ENCODE peak calls at places on chromosome 9, in ten cellular contexts. One of them, this sample, is unnamed.

GRCh38 chr9:16899611-16900010 is 29.1 kb upstream of the BNC2 start:
- DNase-seq in CD4-positive, alpha-beta T cell: no peak
- DNase-seq in HFFc6: peak
- DNase-seq in hepatocyte: no peak
- DNase-seq in progenitor cell of endocrine pancreas: no peak
- DNase-seq in GM13977: no peak
- DNase-seq in lower leg skin: no peak
- DNase-seq in GM12865: no peak
- DNase-seq in BJ: peak
- DNase-seq in psoas muscle: no peak
- DNase-seq in this sample: no peak

GRCh38 chr9:133437753-133438531 is 15.8 kb downstream of the ADAMTS13 start:
- DNase-seq in GM12865: peak
- DNase-seq in hepatocyte: no peak
- DNase-seq in psoas muscle: no peak
- DNase-seq in lower leg skin: no peak
- DNase-seq in progenitor cell of endocrine pancreas: no peak
- DNase-seq in CD4-positive, alpha-beta T cell: no peak
- DNase-seq in HFFc6: no peak
- DNase-seq in GM13977: peak
- DNase-seq in BJ: no peak
- DNase-seq in this sample: no peak

GRCh38 chr9:127707766-127708165 is 978 bp downstream of the CFAP157 start:
- DNase-seq in BJ: no peak
- DNase-seq in lower leg skin: no peak
- DNase-seq in psoas muscle: no peak
- DNase-seq in GM12865: peak
- DNase-seq in hepatocyte: no peak
- DNase-seq in HFFc6: no peak
- DNase-seq in GM13977: peak
- DNase-seq in CD4-positive, alpha-beta T cell: peak
- DNase-seq in progenitor cell of endocrine pancreas: no peak
- DNase-seq in this sample: no peak

GRCh38 chr9:33649463-33649862 is 125.4 kb downstream of the ANKRD18B start:
- DNase-seq in lower leg skin: no peak
- DNase-seq in progenitor cell of endocrine pancreas: no peak
- DNase-seq in BJ: no peak
- DNase-seq in CD4-positive, alpha-beta T cell: no peak
- DNase-seq in GM13977: no peak
- DNase-seq in HFFc6: no peak
- DNase-seq in GM12865: peak
- DNase-seq in psoas muscle: no peak
- DNase-seq in hepatocyte: no peak
- DNase-seq in this sample: no peak

GRCh38 chr9:114898741-114899140 is 31.6 kb downstream of the TNFSF8 start:
- DNase-seq in psoas muscle: no peak
- DNase-seq in BJ: no peak
- DNase-seq in HFFc6: no peak
- DNase-seq in lower leg skin: peak
- DNase-seq in GM13977: no peak
- DNase-seq in GM12865: peak
- DNase-seq in progenitor cell of endocrine pancreas: no peak
- DNase-seq in CD4-positive, alpha-beta T cell: peak
- DNase-seq in hepatocyte: no peak
- DNase-seq in this sample: no peak

GRCh38 chr9:4417578-4418325 is 72.5 kb upstream of the SLC1A1 start:
- DNase-seq in GM13977: no peak
- DNase-seq in hepatocyte: no peak
- DNase-seq in lower leg skin: no peak
- DNase-seq in BJ: peak
- DNase-seq in GM12865: no peak
- DNase-seq in progenitor cell of endocrine pancreas: no peak
- DNase-seq in psoas muscle: no peak
- DNase-seq in HFFc6: peak
- DNase-seq in CD4-positive, alpha-beta T cell: no peak
- DNase-seq in this sample: no peak

GRCh38 chr9:82021198-82021597 is 32.6 kb downstream of the SPATA31D1 start:
- DNase-seq in GM13977: no peak
- DNase-seq in progenitor cell of endocrine pancreas: no peak
- DNase-seq in hepatocyte: peak
- DNase-seq in CD4-positive, alpha-beta T cell: no peak
- DNase-seq in GM12865: no peak
- DNase-seq in lower leg skin: no peak
- DNase-seq in BJ: peak
- DNase-seq in psoas muscle: peak
- DNase-seq in HFFc6: peak
- DNase-seq in this sample: peak

GRCh38 chr9:74589576-74589975 is 92.4 kb downstream of the RORB start:
- DNase-seq in lower leg skin: no peak
- DNase-seq in psoas muscle: no peak
- DNase-seq in CD4-positive, alpha-beta T cell: no peak
- DNase-seq in BJ: no peak
- DNase-seq in hepatocyte: no peak
- DNase-seq in GM12865: peak
- DNase-seq in progenitor cell of endocrine pancreas: no peak
- DNase-seq in HFFc6: no peak
- DNase-seq in GM13977: no peak
- DNase-seq in this sample: no peak

GRCh38 chr9:106956971-106957370 is 94.0 kb downstream of the ZNF462 start:
- DNase-seq in CD4-positive, alpha-beta T cell: no peak
- DNase-seq in GM12865: no peak
- DNase-seq in psoas muscle: no peak
- DNase-seq in GM13977: no peak
- DNase-seq in HFFc6: peak
- DNase-seq in hepatocyte: no peak
- DNase-seq in lower leg skin: no peak
- DNase-seq in progenitor cell of endocrine pancreas: no peak
- DNase-seq in BJ: no peak
- DNase-seq in this sample: no peak

GRCh38 chr9:79155308-79155707 is 416.5 kb upstream of the TLE4 start:
- DNase-seq in GM12865: no peak
- DNase-seq in BJ: no peak
- DNase-seq in CD4-positive, alpha-beta T cell: no peak
- DNase-seq in HFFc6: no peak
- DNase-seq in hepatocyte: no peak
- DNase-seq in GM13977: no peak
- DNase-seq in psoas muscle: no peak
- DNase-seq in lower leg skin: no peak
- DNase-seq in progenitor cell of endocrine pancreas: no peak
- DNase-seq in this sample: no peak

GRCh38 chr9:127838375-127839078 is 15.9 kb downstream of the ENG start:
- DNase-seq in HFFc6: peak
- DNase-seq in CD4-positive, alpha-beta T cell: no peak
- DNase-seq in psoas muscle: peak
- DNase-seq in progenitor cell of endocrine pancreas: no peak
- DNase-seq in GM13977: no peak
- DNase-seq in hepatocyte: peak
- DNase-seq in lower leg skin: peak
- DNase-seq in BJ: peak
- DNase-seq in GM12865: no peak
- DNase-seq in this sample: peak

GRCh38 chr9:6055213-6055612 is 39.8 kb upstream of the RANBP6 start:
- DNase-seq in psoas muscle: no peak
- DNase-seq in progenitor cell of endocrine pancreas: no peak
- DNase-seq in GM13977: peak
- DNase-seq in HFFc6: peak
- DNase-seq in lower leg skin: no peak
- DNase-seq in GM12865: peak
- DNase-seq in CD4-positive, alpha-beta T cell: peak
- DNase-seq in hepatocyte: peak
- DNase-seq in BJ: peak
- DNase-seq in this sample: peak

GRCh38 chr9:126317513-126317912 is 9.1 kb upstream of the MVB12B start:
- DNase-seq in GM12865: no peak
- DNase-seq in GM13977: no peak
- DNase-seq in progenitor cell of endocrine pancreas: no peak
- DNase-seq in lower leg skin: no peak
- DNase-seq in CD4-positive, alpha-beta T cell: peak
- DNase-seq in psoas muscle: peak
- DNase-seq in hepatocyte: no peak
- DNase-seq in BJ: no peak
- DNase-seq in HFFc6: peak
- DNase-seq in this sample: no peak

GRCh38 chr9:100579665-100580064 is 1.8 kb downstream of the CAVIN4 start:
- DNase-seq in hepatocyte: no peak
- DNase-seq in lower leg skin: no peak
- DNase-seq in progenitor cell of endocrine pancreas: no peak
- DNase-seq in GM12865: no peak
- DNase-seq in CD4-positive, alpha-beta T cell: no peak
- DNase-seq in BJ: no peak
- DNase-seq in GM13977: no peak
- DNase-seq in HFFc6: peak
- DNase-seq in psoas muscle: no peak
- DNase-seq in this sample: no peak

GRCh38 chr9:130433168-130433946 is 11.4 kb upstream of the ASS1 start:
- DNase-seq in psoas muscle: peak
- DNase-seq in hepatocyte: peak
- DNase-seq in GM12865: peak
- DNase-seq in HFFc6: peak
- DNase-seq in GM13977: peak
- DNase-seq in BJ: no peak
- DNase-seq in CD4-positive, alpha-beta T cell: no peak
- DNase-seq in lower leg skin: no peak
- DNase-seq in progenitor cell of endocrine pancreas: peak
- DNase-seq in this sample: no peak

GRCh38 chr9:134968011-134968822 is 50.5 kb upstream of the FCN1 start:
- DNase-seq in GM13977: no peak
- DNase-seq in GM12865: no peak
- DNase-seq in progenitor cell of endocrine pancreas: no peak
- DNase-seq in CD4-positive, alpha-beta T cell: no peak
- DNase-seq in psoas muscle: peak
- DNase-seq in lower leg skin: peak
- DNase-seq in hepatocyte: no peak
- DNase-seq in HFFc6: no peak
- DNase-seq in BJ: no peak
- DNase-seq in this sample: no peak

GRCh38 chr9:134955156-134955555 is 37.4 kb upstream of the FCN1 start:
- DNase-seq in lower leg skin: peak
- DNase-seq in BJ: no peak
- DNase-seq in HFFc6: no peak
- DNase-seq in GM13977: no peak
- DNase-seq in hepatocyte: no peak
- DNase-seq in CD4-positive, alpha-beta T cell: no peak
- DNase-seq in psoas muscle: peak
- DNase-seq in GM12865: no peak
- DNase-seq in progenitor cell of endocrine pancreas: no peak
- DNase-seq in this sample: no peak

GRCh38 chr9:1042466-1042865 is 7.7 kb upstream of the DMRT2 start:
- DNase-seq in lower leg skin: no peak
- DNase-seq in GM12865: no peak
- DNase-seq in HFFc6: no peak
- DNase-seq in BJ: no peak
- DNase-seq in hepatocyte: no peak
- DNase-seq in progenitor cell of endocrine pancreas: peak
- DNase-seq in psoas muscle: peak
- DNase-seq in CD4-positive, alpha-beta T cell: no peak
- DNase-seq in GM13977: peak
- DNase-seq in this sample: no peak
- TF ChIP-seq CTCF in lower leg skin: no peak
- TF ChIP-seq CTCF in GM12865: peak
- TF ChIP-seq CTCF in HFFc6: no peak
- TF ChIP-seq CTCF in BJ: no peak
- TF ChIP-seq CTCF in hepatocyte: no peak
- TF ChIP-seq CTCF in progenitor cell of endocrine pancreas: peak
- TF ChIP-seq CTCF in psoas muscle: peak
- TF ChIP-seq CTCF in CD4-positive, alpha-beta T cell: no peak
- TF ChIP-seq CTCF in GM13977: peak
- TF ChIP-seq CTCF in this sample: no peak

GRCh38 chr9:37191403-37192089 is 71.2 kb downstream of the ZCCHC7 start:
- DNase-seq in progenitor cell of endocrine pancreas: no peak
- DNase-seq in GM13977: no peak
- DNase-seq in hepatocyte: no peak
- DNase-seq in lower leg skin: no peak
- DNase-seq in BJ: no peak
- DNase-seq in psoas muscle: no peak
- DNase-seq in GM12865: no peak
- DNase-seq in HFFc6: no peak
- DNase-seq in CD4-positive, alpha-beta T cell: no peak
- DNase-seq in this sample: no peak
- TF ChIP-seq CTCF in progenitor cell of endocrine pancreas: no peak
- TF ChIP-seq CTCF in GM13977: peak
- TF ChIP-seq CTCF in hepatocyte: no peak
- TF ChIP-seq CTCF in lower leg skin: no peak
- TF ChIP-seq CTCF in BJ: no peak
- TF ChIP-seq CTCF in psoas muscle: no peak
- TF ChIP-seq CTCF in GM12865: no peak
- TF ChIP-seq CTCF in HFFc6: no peak
- TF ChIP-seq CTCF in CD4-positive, alpha-beta T cell: no peak
- TF ChIP-seq CTCF in this sample: no peak

DNA sequence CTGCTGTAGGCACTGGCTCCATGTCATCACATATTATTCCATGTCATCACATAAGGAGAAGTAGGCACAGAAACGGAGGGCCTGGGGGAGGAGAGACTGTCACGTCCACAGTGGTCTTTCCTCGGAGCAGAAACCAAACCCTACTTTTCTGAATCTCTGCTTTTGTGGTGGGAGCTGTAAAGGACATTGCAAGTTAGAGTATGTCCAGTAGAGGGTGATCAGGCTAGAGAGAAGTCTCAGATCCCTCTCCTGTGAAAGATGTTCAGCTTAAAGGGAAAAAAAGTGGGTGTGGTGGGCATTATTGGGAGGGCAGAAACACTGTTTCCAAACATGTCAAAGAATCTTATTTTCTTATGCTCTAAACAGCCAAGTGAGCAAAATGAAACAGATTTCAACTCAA is 19.4 kb upstream of the FBP2 start:
- DNase-seq in GM12865: no peak
- DNase-seq in GM13977: no peak
- DNase-seq in progenitor cell of endocrine pancreas: no peak
- DNase-seq in CD4-positive, alpha-beta T cell: no peak
- DNase-seq in hepatocyte: no peak
- DNase-seq in BJ: no peak
- DNase-seq in psoas muscle: no peak
- DNase-seq in HFFc6: no peak
- DNase-seq in lower leg skin: no peak
- DNase-seq in this sample: no peak
- TF ChIP-seq CTCF in GM12865: no peak
- TF ChIP-seq CTCF in GM13977: no peak
- TF ChIP-seq CTCF in progenitor cell of endocrine pancreas: no peak
- TF ChIP-seq CTCF in CD4-positive, alpha-beta T cell: no peak
- TF ChIP-seq CTCF in hepatocyte: no peak
- TF ChIP-seq CTCF in BJ: peak
- TF ChIP-seq CTCF in psoas muscle: no peak
- TF ChIP-seq CTCF in HFFc6: peak
- TF ChIP-seq CTCF in lower leg skin: no peak
- TF ChIP-seq CTCF in this sample: no peak

DNA sequence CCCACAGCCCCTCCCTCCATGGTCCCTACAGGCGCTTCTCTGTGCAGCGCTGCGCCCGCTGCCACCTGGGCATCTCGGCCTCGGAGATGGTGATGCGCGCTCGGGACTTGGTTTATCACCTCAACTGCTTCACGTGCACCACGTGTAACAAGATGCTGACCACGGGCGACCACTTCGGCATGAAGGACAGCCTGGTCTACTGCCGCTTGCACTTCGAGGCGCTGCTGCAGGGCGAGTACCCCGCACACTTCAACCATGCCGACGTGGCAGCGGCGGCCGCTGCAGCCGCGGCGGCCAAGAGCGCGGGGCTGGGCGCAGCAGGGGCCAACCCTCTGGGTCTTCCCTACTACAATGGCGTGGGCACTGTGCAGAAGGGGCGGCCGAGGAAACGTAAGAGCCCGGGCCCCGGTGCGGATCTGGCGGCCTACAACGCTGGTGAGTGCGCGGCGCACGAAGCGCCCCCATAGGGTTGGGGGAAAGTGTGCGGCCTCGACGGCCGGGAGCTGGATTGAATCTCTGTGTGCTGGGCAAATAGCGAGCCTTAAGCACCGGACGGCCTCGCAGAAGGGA is 3.6 kb downstream of the LHX2 start:
- DNase-seq in GM13977: no peak
- DNase-seq in psoas muscle: no peak
- DNase-seq in GM12865: no peak
- DNase-seq in CD4-positive, alpha-beta T cell: no peak
- DNase-seq in HFFc6: no peak
- DNase-seq in hepatocyte: no peak
- DNase-seq in lower leg skin: no peak
- DNase-seq in BJ: no peak
- DNase-seq in progenitor cell of endocrine pancreas: no peak
- DNase-seq in this sample: no peak
- TF ChIP-seq CTCF in GM13977: no peak
- TF ChIP-seq CTCF in psoas muscle: no peak
- TF ChIP-seq CTCF in GM12865: no peak
- TF ChIP-seq CTCF in CD4-positive, alpha-beta T cell: no peak
- TF ChIP-seq CTCF in HFFc6: no peak
- TF ChIP-seq CTCF in hepatocyte: no peak
- TF ChIP-seq CTCF in lower leg skin: no peak
- TF ChIP-seq CTCF in BJ: no peak
- TF ChIP-seq CTCF in progenitor cell of endocrine pancreas: no peak
- TF ChIP-seq CTCF in this sample: no peak